ENCODE peak calls at places on chromosomes 3 and 15, in seven cellular contexts. One of them, this sample, is unnamed.

GRCh38 chr3:128551464-128551863 is 58.5 kb upstream of the GATA2 start:
- DNase-seq in HCT116: no peak
- DNase-seq in transverse colon: no peak
- DNase-seq in neural progenitor cell: no peak
- DNase-seq in cardiac muscle cell: no peak
- DNase-seq in GM06990: no peak
- DNase-seq in psoas muscle: no peak
- DNase-seq in this sample: no peak

GRCh38 chr15:62390793-62391543 is 225.9 kb upstream of the C2CD4B start:
- DNase-seq in cardiac muscle cell: peak
- DNase-seq in psoas muscle: peak
- DNase-seq in neural progenitor cell: peak
- DNase-seq in GM06990: peak
- DNase-seq in HCT116: no peak
- DNase-seq in transverse colon: peak
- DNase-seq in this sample: peak

GRCh38 chr3:153138267-153139210 is 23.5 kb upstream of the RAP2B start:
- DNase-seq in GM06990: peak
- DNase-seq in transverse colon: peak
- DNase-seq in cardiac muscle cell: no peak
- DNase-seq in psoas muscle: peak
- DNase-seq in neural progenitor cell: no peak
- DNase-seq in HCT116: peak
- DNase-seq in this sample: peak

GRCh38 chr3:178771511-178771910 is 235.3 kb downstream of the KCNMB2 start:
- DNase-seq in GM06990: no peak
- DNase-seq in transverse colon: no peak
- DNase-seq in HCT116: no peak
- DNase-seq in neural progenitor cell: no peak
- DNase-seq in cardiac muscle cell: no peak
- DNase-seq in psoas muscle: no peak
- DNase-seq in this sample: no peak

GRCh38 chr15:23436421-23436820 is 10.6 kb downstream of the GOLGA6L2 start:
- DNase-seq in psoas muscle: no peak
- DNase-seq in HCT116: no peak
- DNase-seq in transverse colon: no peak
- DNase-seq in neural progenitor cell: no peak
- DNase-seq in cardiac muscle cell: no peak
- DNase-seq in GM06990: no peak
- DNase-seq in this sample: no peak

GRCh38 chr3:101999177-101999778 is 150.0 kb downstream of the NFKBIZ start:
- DNase-seq in HCT116: no peak
- DNase-seq in cardiac muscle cell: no peak
- DNase-seq in psoas muscle: no peak
- DNase-seq in GM06990: no peak
- DNase-seq in neural progenitor cell: no peak
- DNase-seq in transverse colon: no peak
- DNase-seq in this sample: no peak

GRCh38 chr15:42289166-42289565 is 15.9 kb upstream of the TMEM87A start:
- DNase-seq in HCT116: no peak
- DNase-seq in transverse colon: no peak
- DNase-seq in psoas muscle: no peak
- DNase-seq in cardiac muscle cell: no peak
- DNase-seq in GM06990: no peak
- DNase-seq in neural progenitor cell: no peak
- DNase-seq in this sample: no peak

GRCh38 chr15:55799287-55800212 is 56.6 kb upstream of the PRTG start:
- DNase-seq in transverse colon: peak
- DNase-seq in HCT116: peak
- DNase-seq in GM06990: no peak
- DNase-seq in cardiac muscle cell: peak
- DNase-seq in neural progenitor cell: peak
- DNase-seq in psoas muscle: no peak
- DNase-seq in this sample: peak

GRCh38 chr3:48989126-48989795 is 780 bp upstream of the P4HTM start:
- DNase-seq in neural progenitor cell: no peak
- DNase-seq in transverse colon: no peak
- DNase-seq in cardiac muscle cell: no peak
- DNase-seq in GM06990: no peak
- DNase-seq in psoas muscle: no peak
- DNase-seq in HCT116: no peak
- DNase-seq in this sample: no peak

GRCh38 chr3:191330309-191330712 is at the start of gene UTS2B:
- DNase-seq in cardiac muscle cell: no peak
- DNase-seq in HCT116: peak
- DNase-seq in neural progenitor cell: peak
- DNase-seq in GM06990: peak
- DNase-seq in transverse colon: no peak
- DNase-seq in psoas muscle: no peak
- DNase-seq in this sample: peak

GRCh38 chr15:41566121-41566885 is 7.3 kb downstream of the TYRO3 start:
- DNase-seq in HCT116: no peak
- DNase-seq in transverse colon: no peak
- DNase-seq in GM06990: no peak
- DNase-seq in neural progenitor cell: no peak
- DNase-seq in psoas muscle: no peak
- DNase-seq in cardiac muscle cell: peak
- DNase-seq in this sample: no peak

GRCh38 chr3:146125946-146126345 is 35.0 kb downstream of the PLOD2 start:
- DNase-seq in HCT116: no peak
- DNase-seq in psoas muscle: no peak
- DNase-seq in transverse colon: no peak
- DNase-seq in cardiac muscle cell: no peak
- DNase-seq in neural progenitor cell: no peak
- DNase-seq in GM06990: no peak
- DNase-seq in this sample: no peak

GRCh38 chr3:177820683-177821316 is 623.5 kb upstream of the TBL1XR1 start:
- DNase-seq in cardiac muscle cell: no peak
- DNase-seq in HCT116: no peak
- DNase-seq in psoas muscle: no peak
- DNase-seq in GM06990: peak
- DNase-seq in neural progenitor cell: no peak
- DNase-seq in transverse colon: no peak
- DNase-seq in this sample: no peak

GRCh38 chr15:25185791-25186190 is 231.0 kb downstream of the SNRPN start:
- DNase-seq in neural progenitor cell: no peak
- DNase-seq in cardiac muscle cell: no peak
- DNase-seq in GM06990: no peak
- DNase-seq in transverse colon: no peak
- DNase-seq in HCT116: no peak
- DNase-seq in psoas muscle: peak
- DNase-seq in this sample: no peak

GRCh38 chr3:187975571-187976360 is 178.2 kb upstream of the LPP start:
- DNase-seq in HCT116: peak
- DNase-seq in neural progenitor cell: no peak
- DNase-seq in GM06990: no peak
- DNase-seq in cardiac muscle cell: no peak
- DNase-seq in psoas muscle: peak
- DNase-seq in transverse colon: no peak
- DNase-seq in this sample: no peak

GRCh38 chr15:66789029-66790025 is 87.3 kb downstream of the SMAD6 start:
- DNase-seq in cardiac muscle cell: peak
- DNase-seq in neural progenitor cell: no peak
- DNase-seq in HCT116: no peak
- DNase-seq in psoas muscle: peak
- DNase-seq in GM06990: no peak
- DNase-seq in transverse colon: peak
- DNase-seq in this sample: peak

GRCh38 chr15:75842722-75843617 is at the start of gene UBE2Q2:
- DNase-seq in HCT116: no peak
- DNase-seq in transverse colon: peak
- DNase-seq in neural progenitor cell: peak
- DNase-seq in psoas muscle: peak
- DNase-seq in cardiac muscle cell: peak
- DNase-seq in GM06990: peak
- DNase-seq in this sample: peak

GRCh38 chr3:118766306-118766669 is 268.4 kb downstream of the IGSF11 start:
- DNase-seq in cardiac muscle cell: no peak
- DNase-seq in GM06990: no peak
- DNase-seq in neural progenitor cell: no peak
- DNase-seq in psoas muscle: no peak
- DNase-seq in HCT116: no peak
- DNase-seq in transverse colon: no peak
- DNase-seq in this sample: no peak

DNA sequence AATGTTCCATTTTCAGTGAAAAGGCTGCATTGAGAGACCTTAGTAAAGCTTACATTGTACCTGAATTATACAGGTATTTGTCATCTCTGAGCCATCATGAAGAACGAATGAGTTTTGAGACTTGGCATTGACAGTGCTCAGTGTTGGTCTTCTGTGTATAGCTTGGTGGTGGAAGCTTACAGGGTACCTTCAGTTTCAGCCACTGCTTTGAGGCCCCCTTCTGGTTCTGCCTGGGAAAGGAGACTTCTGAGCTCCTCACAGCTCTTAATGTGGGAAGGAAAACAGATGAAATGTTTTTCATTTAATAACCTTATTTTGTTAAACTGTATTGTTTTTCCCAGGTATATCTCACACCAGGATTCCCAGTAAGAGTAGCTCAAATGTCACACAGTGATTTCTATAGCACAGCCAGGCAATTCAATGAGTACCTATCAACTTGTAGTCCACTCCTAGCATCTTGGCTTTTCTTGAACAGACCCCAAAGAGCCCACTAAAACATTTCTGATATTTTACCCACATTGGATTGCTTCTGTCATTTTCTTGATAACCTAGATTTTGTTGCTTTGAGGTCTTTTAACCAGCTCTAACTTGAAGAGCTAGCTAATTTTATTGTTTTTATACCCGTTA is 5.6 kb downstream of the SERPINI1 start:
- DNase-seq in psoas muscle: no peak
- DNase-seq in transverse colon: no peak
- DNase-seq in neural progenitor cell: peak
- DNase-seq in cardiac muscle cell: peak
- DNase-seq in HCT116: peak
- DNase-seq in GM06990: no peak
- DNase-seq in this sample: peak
- TF ChIP-seq CTCF in psoas muscle: no peak
- TF ChIP-seq CTCF in transverse colon: peak
- TF ChIP-seq CTCF in neural progenitor cell: peak
- TF ChIP-seq CTCF in cardiac muscle cell: peak
- TF ChIP-seq CTCF in HCT116: peak
- TF ChIP-seq CTCF in GM06990: peak
- TF ChIP-seq CTCF in this sample: peak

DNA sequence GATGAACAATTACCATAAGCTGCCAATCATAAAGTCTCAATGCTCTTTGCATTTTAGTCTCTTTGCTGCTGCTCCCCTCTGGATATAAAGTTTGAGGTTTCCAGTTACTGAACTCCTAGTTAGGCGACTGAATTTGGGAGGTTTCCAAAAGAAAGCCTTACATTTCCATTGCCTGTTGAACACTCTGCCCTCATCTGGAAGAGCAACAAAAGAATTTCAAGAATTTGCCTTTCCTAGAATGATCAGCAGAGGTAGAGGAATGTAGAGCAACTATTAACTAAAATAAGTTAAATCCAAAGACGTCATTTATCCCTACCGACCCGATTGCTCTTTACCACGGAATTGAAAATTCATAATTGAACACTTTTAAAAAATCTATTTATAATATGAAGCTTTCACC is 53.4 kb upstream of the PRICKLE2 start:
- DNase-seq in neural progenitor cell: peak
- DNase-seq in GM06990: no peak
- DNase-seq in HCT116: no peak
- DNase-seq in cardiac muscle cell: no peak
- DNase-seq in psoas muscle: no peak
- DNase-seq in transverse colon: no peak
- DNase-seq in this sample: no peak
- TF ChIP-seq CTCF in neural progenitor cell: no peak
- TF ChIP-seq CTCF in GM06990: no peak
- TF ChIP-seq CTCF in HCT116: no peak
- TF ChIP-seq CTCF in cardiac muscle cell: no peak
- TF ChIP-seq CTCF in psoas muscle: no peak
- TF ChIP-seq CTCF in transverse colon: no peak
- TF ChIP-seq CTCF in this sample: no peak

DNA sequence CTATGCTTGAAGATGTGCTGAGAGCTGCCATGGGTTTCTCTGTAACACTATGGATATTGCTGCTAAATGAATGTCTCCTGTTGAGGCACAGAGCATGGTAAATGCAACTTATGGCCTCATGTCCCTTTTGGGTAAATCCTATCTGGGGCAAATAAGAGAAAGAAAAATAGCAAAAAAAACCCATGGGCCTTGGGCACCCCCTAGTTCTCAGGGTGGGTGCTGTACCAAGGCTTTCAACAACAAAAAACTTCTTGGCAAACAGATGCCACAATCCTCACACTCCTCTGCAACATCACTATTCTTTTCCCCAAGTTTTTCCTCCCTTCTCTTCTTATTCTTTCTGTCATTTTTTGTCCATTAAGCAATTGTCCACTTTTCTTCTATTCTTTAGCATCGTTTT is 340.1 kb upstream of the ROBO2 start:
- DNase-seq in psoas muscle: no peak
- DNase-seq in transverse colon: no peak
- DNase-seq in neural progenitor cell: no peak
- DNase-seq in cardiac muscle cell: no peak
- DNase-seq in HCT116: no peak
- DNase-seq in GM06990: no peak
- DNase-seq in this sample: no peak
- TF ChIP-seq CTCF in psoas muscle: no peak
- TF ChIP-seq CTCF in transverse colon: no peak
- TF ChIP-seq CTCF in neural progenitor cell: no peak
- TF ChIP-seq CTCF in cardiac muscle cell: no peak
- TF ChIP-seq CTCF in HCT116: no peak
- TF ChIP-seq CTCF in GM06990: no peak
- TF ChIP-seq CTCF in this sample: no peak

GRCh38 chr15:80984856-80985255 is 4.8 kb downstream of the MESD start:
- DNase-seq in neural progenitor cell: no peak
- DNase-seq in psoas muscle: no peak
- DNase-seq in HCT116: no peak
- DNase-seq in GM06990: no peak
- DNase-seq in cardiac muscle cell: no peak
- DNase-seq in transverse colon: peak
- DNase-seq in this sample: no peak

GRCh38 chr15:80979538-80980200 is 9.9 kb downstream of the MESD start:
- DNase-seq in GM06990: no peak
- DNase-seq in HCT116: no peak
- DNase-seq in neural progenitor cell: no peak
- DNase-seq in transverse colon: no peak
- DNase-seq in psoas muscle: no peak
- DNase-seq in cardiac muscle cell: peak
- DNase-seq in this sample: no peak

GRCh38 chr15:80978685-80979084 is 10.9 kb downstream of the MESD start:
- DNase-seq in cardiac muscle cell: no peak
- DNase-seq in transverse colon: no peak
- DNase-seq in neural progenitor cell: no peak
- DNase-seq in psoas muscle: no peak
- DNase-seq in GM06990: no peak
- DNase-seq in HCT116: no peak
- DNase-seq in this sample: no peak

GRCh38 chr15:80982839-80983238 is 6.8 kb downstream of the MESD start:
- DNase-seq in psoas muscle: no peak
- DNase-seq in neural progenitor cell: no peak
- DNase-seq in HCT116: no peak
- DNase-seq in cardiac muscle cell: no peak
- DNase-seq in GM06990: no peak
- DNase-seq in transverse colon: no peak
- DNase-seq in this sample: no peak

DNA sequence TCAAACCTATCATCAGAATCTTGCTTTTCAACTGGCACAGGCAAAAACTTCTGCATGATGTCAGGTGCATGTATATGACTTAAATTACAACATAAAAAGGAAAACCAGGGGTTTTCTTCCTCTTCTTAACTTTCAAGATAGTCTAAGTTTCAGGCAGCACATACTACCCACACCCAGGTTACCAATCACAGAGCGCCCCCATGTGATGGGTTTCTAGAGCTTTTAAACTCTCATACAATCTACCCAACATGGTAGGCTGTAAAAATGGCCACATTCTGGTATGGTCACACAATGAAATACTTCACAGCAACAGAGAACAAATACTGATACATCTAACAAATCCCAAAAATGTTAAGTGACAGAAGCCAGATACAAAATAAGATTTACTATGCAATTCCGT is 7.4 kb downstream of the MESD start:
- DNase-seq in GM06990: no peak
- DNase-seq in neural progenitor cell: no peak
- DNase-seq in HCT116: no peak
- DNase-seq in cardiac muscle cell: no peak
- DNase-seq in transverse colon: no peak
- DNase-seq in psoas muscle: no peak
- DNase-seq in this sample: no peak
- TF ChIP-seq CTCF in GM06990: peak
- TF ChIP-seq CTCF in neural progenitor cell: peak
- TF ChIP-seq CTCF in HCT116: peak
- TF ChIP-seq CTCF in cardiac muscle cell: no peak
- TF ChIP-seq CTCF in transverse colon: no peak
- TF ChIP-seq CTCF in psoas muscle: no peak
- TF ChIP-seq CTCF in this sample: no peak